ENCODE peak calls at places on chromosomes 4 and X, in five cellular contexts. One of them, this sample, is unnamed.

GRCh38 chr4:25800253-25800652 is 62.5 kb downstream of the SEL1L3 start:
- DNase-seq in astrocyte of the spinal cord: no peak
- DNase-seq in mammary epithelial cell: no peak
- DNase-seq in neural progenitor cell: no peak
- DNase-seq in naive thymus-derived CD4-positive, alpha-beta T cell: no peak
- DNase-seq in this sample: no peak

GRCh38 chr4:83535520-83535944 is 376 bp upstream of the GPAT3 start:
- DNase-seq in neural progenitor cell: peak; percentile 54
- DNase-seq in astrocyte of the spinal cord: peak; percentile 77
- DNase-seq in mammary epithelial cell: peak; percentile 78
- DNase-seq in naive thymus-derived CD4-positive, alpha-beta T cell: peak; percentile 66
- DNase-seq in this sample: peak; percentile 51

GRCh38 chrX:1448793-1449580 is 3.7 kb downstream of the ASMTL start:
- DNase-seq in neural progenitor cell: no peak
- DNase-seq in astrocyte of the spinal cord: no peak
- DNase-seq in mammary epithelial cell: no peak
- DNase-seq in naive thymus-derived CD4-positive, alpha-beta T cell: no peak
- DNase-seq in this sample: no peak

GRCh38 chr4:179415842-179416223 is 1973.6 kb upstream of the AGA start:
- DNase-seq in astrocyte of the spinal cord: peak; percentile 39
- DNase-seq in mammary epithelial cell: no peak
- DNase-seq in naive thymus-derived CD4-positive, alpha-beta T cell: no peak
- DNase-seq in neural progenitor cell: no peak
- DNase-seq in this sample: no peak

GRCh38 chr4:5460106-5460801 is 248.1 kb downstream of the EVC2 start:
- DNase-seq in naive thymus-derived CD4-positive, alpha-beta T cell: no peak
- DNase-seq in astrocyte of the spinal cord: peak; percentile 18
- DNase-seq in neural progenitor cell: peak; percentile 63
- DNase-seq in mammary epithelial cell: no peak
- DNase-seq in this sample: peak; percentile 84

GRCh38 chr4:169314906-169315305 is 44.1 kb upstream of the SH3RF1 start:
- DNase-seq in neural progenitor cell: no peak
- DNase-seq in astrocyte of the spinal cord: peak; percentile 77
- DNase-seq in naive thymus-derived CD4-positive, alpha-beta T cell: no peak
- DNase-seq in mammary epithelial cell: peak; percentile 81
- DNase-seq in this sample: no peak

GRCh38 chr4:175339100-175339707 is 421.0 kb downstream of the ADAM29 start:
- DNase-seq in mammary epithelial cell: peak; percentile 3
- DNase-seq in naive thymus-derived CD4-positive, alpha-beta T cell: no peak
- DNase-seq in neural progenitor cell: no peak
- DNase-seq in astrocyte of the spinal cord: peak; percentile 67
- DNase-seq in this sample: no peak

GRCh38 chrX:49270249-49270921 is 792 bp downstream of the PPP1R3F start:
- DNase-seq in naive thymus-derived CD4-positive, alpha-beta T cell: no peak
- DNase-seq in neural progenitor cell: peak; percentile 14
- DNase-seq in astrocyte of the spinal cord: no peak
- DNase-seq in mammary epithelial cell: no peak
- DNase-seq in this sample: peak; percentile 56

GRCh38 chrX:2284601-2285000 is 216.2 kb downstream of the DHRSX start:
- DNase-seq in mammary epithelial cell: no peak
- DNase-seq in neural progenitor cell: no peak
- DNase-seq in astrocyte of the spinal cord: no peak
- DNase-seq in naive thymus-derived CD4-positive, alpha-beta T cell: no peak
- DNase-seq in this sample: no peak

GRCh38 chrX:123731987-123732678 is 719 bp downstream of the THOC2 start:
- DNase-seq in astrocyte of the spinal cord: peak; percentile 24
- DNase-seq in naive thymus-derived CD4-positive, alpha-beta T cell: no peak
- DNase-seq in mammary epithelial cell: no peak
- DNase-seq in neural progenitor cell: peak; percentile 23
- DNase-seq in this sample: peak; percentile 60

GRCh38 chr4:72536443-72536842 is 32.6 kb downstream of the ADAMTS3 start:
- DNase-seq in astrocyte of the spinal cord: no peak
- DNase-seq in neural progenitor cell: no peak
- DNase-seq in mammary epithelial cell: no peak
- DNase-seq in naive thymus-derived CD4-positive, alpha-beta T cell: no peak
- DNase-seq in this sample: no peak

GRCh38 chr4:162984621-162985020 is 182.1 kb downstream of the NAF1 start:
- DNase-seq in mammary epithelial cell: no peak
- DNase-seq in astrocyte of the spinal cord: no peak
- DNase-seq in naive thymus-derived CD4-positive, alpha-beta T cell: no peak
- DNase-seq in neural progenitor cell: no peak
- DNase-seq in this sample: no peak

GRCh38 chrX:100973411-100973810 is 3.9 kb downstream of the ARL13A start:
- DNase-seq in naive thymus-derived CD4-positive, alpha-beta T cell: no peak
- DNase-seq in mammary epithelial cell: peak; percentile 31
- DNase-seq in neural progenitor cell: no peak
- DNase-seq in astrocyte of the spinal cord: peak; percentile 65
- DNase-seq in this sample: no peak

GRCh38 chrX:41381685-41382084 is 47.7 kb downstream of the DDX3X start:
- DNase-seq in astrocyte of the spinal cord: peak; percentile 73
- DNase-seq in neural progenitor cell: peak; percentile 51
- DNase-seq in mammary epithelial cell: peak; percentile 83
- DNase-seq in naive thymus-derived CD4-positive, alpha-beta T cell: no peak
- DNase-seq in this sample: peak; percentile 75

GRCh38 chr4:88018471-88018870 is 11.0 kb downstream of the PKD2 start:
- DNase-seq in astrocyte of the spinal cord: peak; percentile 51
- DNase-seq in naive thymus-derived CD4-positive, alpha-beta T cell: no peak
- DNase-seq in neural progenitor cell: no peak
- DNase-seq in mammary epithelial cell: no peak
- DNase-seq in this sample: no peak

GRCh38 chr4:27186710-27187109 is 326.1 kb downstream of the STIM2 start:
- DNase-seq in neural progenitor cell: no peak
- DNase-seq in astrocyte of the spinal cord: no peak
- DNase-seq in naive thymus-derived CD4-positive, alpha-beta T cell: no peak
- DNase-seq in mammary epithelial cell: no peak
- DNase-seq in this sample: no peak

GRCh38 chrX:13901354-13901753 is 84.5 kb upstream of the GPM6B start:
- DNase-seq in mammary epithelial cell: no peak
- DNase-seq in naive thymus-derived CD4-positive, alpha-beta T cell: no peak
- DNase-seq in neural progenitor cell: no peak
- DNase-seq in astrocyte of the spinal cord: no peak
- DNase-seq in this sample: no peak

GRCh38 chr4:174580597-174580996 is 58.3 kb upstream of the HPGD start:
- DNase-seq in neural progenitor cell: no peak
- DNase-seq in mammary epithelial cell: no peak
- DNase-seq in astrocyte of the spinal cord: no peak
- DNase-seq in naive thymus-derived CD4-positive, alpha-beta T cell: no peak
- DNase-seq in this sample: no peak

GRCh38 chr4:40121515-40121914 is 64.9 kb downstream of the N4BP2 start:
- DNase-seq in mammary epithelial cell: peak; percentile 70
- DNase-seq in astrocyte of the spinal cord: peak; percentile 79
- DNase-seq in naive thymus-derived CD4-positive, alpha-beta T cell: no peak
- DNase-seq in neural progenitor cell: no peak
- DNase-seq in this sample: no peak

GRCh38 chr4:81844717-81845116 is 373.0 kb upstream of the RASGEF1B start:
- DNase-seq in neural progenitor cell: peak; percentile 84
- DNase-seq in astrocyte of the spinal cord: peak; percentile 65
- DNase-seq in naive thymus-derived CD4-positive, alpha-beta T cell: peak; percentile 58
- DNase-seq in mammary epithelial cell: peak; percentile 76
- DNase-seq in this sample: peak; percentile 58

DNA sequence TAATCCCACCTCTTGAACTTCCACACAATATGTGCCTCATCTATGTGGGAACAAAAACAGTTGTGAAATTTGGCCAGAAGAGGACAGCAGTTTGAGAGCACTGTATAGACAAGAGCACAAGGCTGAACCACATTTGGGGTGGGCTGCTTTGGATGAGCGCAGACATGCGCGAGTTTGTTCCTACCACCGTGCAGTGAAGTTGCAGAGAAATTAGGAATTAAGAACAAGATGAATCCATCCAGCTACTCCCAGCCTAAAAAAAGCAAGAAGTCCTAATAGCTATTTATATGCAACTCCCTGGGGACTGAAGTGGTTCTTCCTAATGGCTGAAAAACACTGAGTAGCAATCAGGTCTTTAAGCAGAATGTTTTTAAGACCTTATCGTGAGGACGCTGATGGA is 1.0 kb downstream of the GAB3 start:
- DNase-seq in astrocyte of the spinal cord: no peak
- DNase-seq in mammary epithelial cell: no peak
- DNase-seq in naive thymus-derived CD4-positive, alpha-beta T cell: no peak
- DNase-seq in neural progenitor cell: no peak
- DNase-seq in this sample: no peak
- H3K4me3 ChIP-seq in astrocyte of the spinal cord: no peak overlapping the region
- H3K4me3 ChIP-seq in mammary epithelial cell: no peak overlapping the region
- H3K4me3 ChIP-seq in naive thymus-derived CD4-positive, alpha-beta T cell: peak overlapping the region; percentile 51
- H3K4me3 ChIP-seq in neural progenitor cell: no peak overlapping the region
- H3K4me3 ChIP-seq in this sample: no peak overlapping the region

DNA sequence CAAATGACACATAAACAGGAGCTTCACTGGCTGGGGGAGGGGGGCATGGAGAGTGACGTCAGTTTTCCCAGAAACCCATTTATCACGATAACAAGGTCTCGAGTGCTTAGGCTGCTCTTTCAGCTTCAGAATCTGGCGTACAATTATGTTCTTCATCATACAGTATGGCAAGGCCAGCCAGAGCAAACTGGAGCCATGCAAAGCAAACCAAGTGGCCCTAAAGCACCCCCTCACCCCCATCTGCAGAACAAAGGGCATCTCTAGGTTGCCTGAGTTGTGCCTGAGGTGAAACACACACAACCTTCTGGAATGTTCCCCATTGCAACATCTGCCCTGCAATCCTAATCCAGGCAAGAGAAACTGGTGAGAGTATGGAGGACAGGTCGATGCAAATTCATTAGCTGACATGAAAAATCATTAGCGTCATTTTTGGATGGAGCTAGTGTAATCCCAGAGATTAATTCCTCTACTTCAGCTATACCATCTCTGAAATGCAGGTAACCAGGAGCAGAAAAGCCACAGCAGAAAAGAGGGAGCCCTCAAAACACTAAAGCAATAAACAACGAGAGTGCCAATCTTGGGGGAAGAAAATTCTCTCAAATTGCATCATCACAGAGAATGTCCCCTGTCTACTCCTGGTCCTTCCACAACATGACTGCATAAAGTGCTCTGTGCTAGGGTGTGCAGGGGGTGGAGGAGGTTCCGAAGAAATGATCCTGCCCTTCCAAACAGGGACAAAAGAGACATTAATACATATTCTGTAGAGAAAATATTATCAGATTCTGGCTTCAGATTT is 1.8 kb downstream of the SEPTIN6 start:
- DNase-seq in naive thymus-derived CD4-positive, alpha-beta T cell: peak; percentile 64
- DNase-seq in neural progenitor cell: no peak
- DNase-seq in mammary epithelial cell: peak; percentile 8
- DNase-seq in astrocyte of the spinal cord: no peak
- DNase-seq in this sample: no peak
- H3K4me3 ChIP-seq in naive thymus-derived CD4-positive, alpha-beta T cell: peak overlapping the region; percentile 77
- H3K4me3 ChIP-seq in neural progenitor cell: peak overlapping the region; percentile 64
- H3K4me3 ChIP-seq in mammary epithelial cell: no peak overlapping the region
- H3K4me3 ChIP-seq in astrocyte of the spinal cord: no peak overlapping the region
- H3K4me3 ChIP-seq in this sample: no peak overlapping the region

GRCh38 chrX:10557166-10557565 is 63.2 kb downstream of the MID1 start:
- DNase-seq in mammary epithelial cell: no peak
- DNase-seq in astrocyte of the spinal cord: no peak
- DNase-seq in neural progenitor cell: no peak
- DNase-seq in naive thymus-derived CD4-positive, alpha-beta T cell: no peak
- DNase-seq in this sample: no peak
- H3K4me3 ChIP-seq in mammary epithelial cell: no peak overlapping the region
- H3K4me3 ChIP-seq in astrocyte of the spinal cord: no peak overlapping the region
- H3K4me3 ChIP-seq in neural progenitor cell: no peak overlapping the region
- H3K4me3 ChIP-seq in naive thymus-derived CD4-positive, alpha-beta T cell: no peak overlapping the region
- H3K4me3 ChIP-seq in this sample: no peak overlapping the region

GRCh38 chrX:57906790-57907189 is 3.5 kb downstream of the ZXDA start:
- DNase-seq in neural progenitor cell: no peak
- DNase-seq in naive thymus-derived CD4-positive, alpha-beta T cell: no peak
- DNase-seq in mammary epithelial cell: peak; percentile 24
- DNase-seq in astrocyte of the spinal cord: peak; percentile 60
- DNase-seq in this sample: no peak

GRCh38 chrX:57904481-57904880 is 5.8 kb downstream of the ZXDA start:
- DNase-seq in naive thymus-derived CD4-positive, alpha-beta T cell: no peak
- DNase-seq in neural progenitor cell: no peak
- DNase-seq in astrocyte of the spinal cord: no peak
- DNase-seq in mammary epithelial cell: no peak
- DNase-seq in this sample: no peak

GRCh38 chrX:57900961-57901360 is 9.3 kb downstream of the ZXDA start:
- DNase-seq in astrocyte of the spinal cord: peak; percentile 18
- DNase-seq in neural progenitor cell: no peak
- DNase-seq in mammary epithelial cell: no peak
- DNase-seq in naive thymus-derived CD4-positive, alpha-beta T cell: no peak
- DNase-seq in this sample: no peak

GRCh38 chrX:57902633-57903032 is 7.6 kb downstream of the ZXDA start:
- DNase-seq in naive thymus-derived CD4-positive, alpha-beta T cell: no peak
- DNase-seq in neural progenitor cell: no peak
- DNase-seq in astrocyte of the spinal cord: no peak
- DNase-seq in mammary epithelial cell: no peak
- DNase-seq in this sample: no peak

GRCh38 chrX:57905141-57905540 is 5.1 kb downstream of the ZXDA start:
- DNase-seq in naive thymus-derived CD4-positive, alpha-beta T cell: no peak
- DNase-seq in astrocyte of the spinal cord: no peak
- DNase-seq in neural progenitor cell: no peak
- DNase-seq in mammary epithelial cell: no peak
- DNase-seq in this sample: no peak
- H3K4me3 ChIP-seq in naive thymus-derived CD4-positive, alpha-beta T cell: no peak overlapping the region
- H3K4me3 ChIP-seq in astrocyte of the spinal cord: no peak overlapping the region
- H3K4me3 ChIP-seq in neural progenitor cell: no peak overlapping the region
- H3K4me3 ChIP-seq in mammary epithelial cell: no peak overlapping the region
- H3K4me3 ChIP-seq in this sample: no peak overlapping the region

GRCh38 chrX:43267652-43268051 is 388.4 kb upstream of the MAOA start:
- DNase-seq in astrocyte of the spinal cord: no peak
- DNase-seq in mammary epithelial cell: no peak
- DNase-seq in neural progenitor cell: no peak
- DNase-seq in naive thymus-derived CD4-positive, alpha-beta T cell: no peak
- DNase-seq in this sample: no peak

GRCh38 chrX:43266487-43266886 is 389.6 kb upstream of the MAOA start:
- DNase-seq in naive thymus-derived CD4-positive, alpha-beta T cell: no peak
- DNase-seq in mammary epithelial cell: no peak
- DNase-seq in neural progenitor cell: no peak
- DNase-seq in astrocyte of the spinal cord: no peak
- DNase-seq in this sample: no peak

DNA sequence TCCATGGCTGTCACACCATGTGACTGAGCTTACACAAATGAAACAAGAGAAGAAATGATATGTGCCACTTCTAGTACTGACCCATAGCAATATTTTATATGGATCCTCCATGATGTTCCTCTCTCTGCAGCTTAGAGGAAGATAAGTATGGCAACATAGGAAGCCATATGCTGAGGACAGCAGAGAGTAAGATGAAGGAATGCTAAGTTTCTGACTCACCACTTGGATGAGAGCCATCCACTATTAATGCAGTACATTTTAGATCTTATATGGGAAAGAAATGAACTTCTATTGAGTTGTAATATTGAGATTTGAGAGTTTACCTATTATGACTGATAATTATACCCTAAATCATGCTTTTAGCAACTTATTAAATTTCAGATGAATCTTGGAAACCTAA is 386.9 kb upstream of the MAOA start:
- DNase-seq in astrocyte of the spinal cord: no peak
- DNase-seq in naive thymus-derived CD4-positive, alpha-beta T cell: no peak
- DNase-seq in mammary epithelial cell: peak; percentile 15
- DNase-seq in neural progenitor cell: no peak
- DNase-seq in this sample: no peak
- H3K4me3 ChIP-seq in astrocyte of the spinal cord: no peak overlapping the region
- H3K4me3 ChIP-seq in naive thymus-derived CD4-positive, alpha-beta T cell: no peak overlapping the region
- H3K4me3 ChIP-seq in mammary epithelial cell: no peak overlapping the region
- H3K4me3 ChIP-seq in neural progenitor cell: no peak overlapping the region
- H3K4me3 ChIP-seq in this sample: no peak overlapping the region

GRCh38 chr4:3485011-3485881 is 22.1 kb downstream of the DOK7 start:
- DNase-seq in astrocyte of the spinal cord: no peak
- DNase-seq in neural progenitor cell: no peak
- DNase-seq in mammary epithelial cell: peak; percentile 23
- DNase-seq in naive thymus-derived CD4-positive, alpha-beta T cell: no peak
- DNase-seq in this sample: no peak
- H3K4me3 ChIP-seq in astrocyte of the spinal cord: no peak overlapping the region
- H3K4me3 ChIP-seq in neural progenitor cell: no peak overlapping the region
- H3K4me3 ChIP-seq in mammary epithelial cell: peak overlapping the region; percentile 64
- H3K4me3 ChIP-seq in naive thymus-derived CD4-positive, alpha-beta T cell: no peak overlapping the region
- H3K4me3 ChIP-seq in this sample: no peak overlapping the region